ENCODE peak calls at places on chromosomes 5 and 9, in four cellular contexts. F is A549, P is HepG2, V is K562. Q is an unnamed sample.

GRCh38 chr5:91219803-91220371 is 163.2 kb downstream of the ARRDC3 start:
- DNase-seq in P (no peak), F (peak), V (peak), Q (no peak)

GRCh38 chr9:92439921-92440750 is 15.9 kb upstream of the OMD start:
- DNase-seq in P (no peak), F (no peak), V (no peak), Q (no peak)

GRCh38 chr5:174204914-174205313 is 159.4 kb downstream of the NSG2 start:
- DNase-seq in P (no peak), F (no peak), V (no peak), Q (no peak)

GRCh38 chr5:133381571-133382365 is 230.6 kb downstream of the FSTL4 start:
- DNase-seq in V (no peak), P (no peak), F (no peak), Q (no peak)

GRCh38 chr9:101727621-101728524 is 10.6 kb downstream of the GRIN3A start:
- DNase-seq in V (peak), F (peak), P (peak), Q (no peak)

GRCh38 chr9:69176446-69177135 is 2.5 kb downstream of the TJP2 start:
- DNase-seq in P (no peak), F (no peak), V (no peak), Q (no peak)

GRCh38 chr5:135365281-135365680 is 33.8 kb downstream of the MACROH2A1 start:
- DNase-seq in F (no peak), P (no peak), V (no peak), Q (no peak)

GRCh38 chr9:90783964-90784363 is 17.7 kb upstream of the SYK start:
- DNase-seq in F (no peak), V (no peak), P (no peak), Q (no peak)

GRCh38 chr5:83220331-83220730 is 143.0 kb downstream of the XRCC4 start:
- DNase-seq in P (no peak), F (no peak), V (peak), Q (no peak)

GRCh38 chr5:177453852-177454396 is 7.3 kb downstream of the PRR7 start:
- DNase-seq in P (no peak), F (no peak), V (no peak), Q (no peak)

GRCh38 chr9:87464992-87465378 is 32.7 kb upstream of the DAPK1 start:
- DNase-seq in P (no peak), F (no peak), V (no peak), Q (no peak)

GRCh38 chr9:116275418-116276295 is 122.1 kb downstream of the PAPPA start:
- DNase-seq in V (no peak), F (no peak), P (no peak), Q (no peak)

GRCh38 chr9:134295101-134295745 is 31.0 kb upstream of the RXRA start:
- DNase-seq in F (no peak), P (no peak), V (no peak), Q (no peak)

GRCh38 chr5:125409496-125410351 is 663.3 kb upstream of the ZNF608 start:
- DNase-seq in P (no peak), V (no peak), F (no peak), Q (no peak)

GRCh38 chr9:5846501-5846921 is 13.6 kb upstream of the ERMP1 start:
- DNase-seq in P (no peak), F (no peak), V (no peak), Q (no peak)

GRCh38 chr9:113289091-113289490 is 13.6 kb downstream of the PRPF4 start:
- DNase-seq in F (no peak), V (no peak), P (no peak), Q (no peak)

GRCh38 chr9:73916016-73916673 is 581.0 kb upstream of the RORB start:
- DNase-seq in P (peak), V (peak), F (no peak), Q (no peak)

GRCh38 chr9:6055213-6055612 is 39.8 kb upstream of the RANBP6 start:
- DNase-seq in V (peak), P (peak), F (peak), Q (peak)

GRCh38 chr9:121825481-121825830 is 174.0 kb downstream of the DAB2IP start:
- DNase-seq in F (no peak), V (no peak), P (no peak), Q (no peak)

GRCh38 chr5:143826909-143827514 is 15.1 kb downstream of the HMHB1 start:
- DNase-seq in F (peak), V (no peak), P (no peak), Q (peak)

GRCh38 chr9:126661521-126662251 is 48.0 kb downstream of the LMX1B start:
- DNase-seq in F (no peak), V (no peak), P (peak), Q (no peak)

GRCh38 chr9:38024036-38024681 is 44.9 kb downstream of the SHB start:
- DNase-seq in F (no peak), P (peak), V (no peak), Q (no peak)

GRCh38 chr9:34456746-34457145 is 1.6 kb downstream of the FAM219A start:
- DNase-seq in P (no peak), F (no peak), V (no peak), Q (no peak)

GRCh38 chr5:61257421-61257820 is 74.6 kb upstream of the ZSWIM6 start:
- DNase-seq in F (no peak), P (no peak), V (no peak), Q (no peak)

GRCh38 chr5:142065273-142065672 is 43.3 kb upstream of the NDFIP1 start:
- DNase-seq in V (no peak), F (no peak), P (peak), Q (no peak)

GRCh38 chr5:36199620-36200019 is 42.1 kb downstream of the NADK2 start:
- DNase-seq in F (no peak), P (no peak), V (no peak), Q (no peak)

GRCh38 chr5:35904443-35905132 is 33.8 kb downstream of the CAPSL start:
- DNase-seq in F (no peak), P (no peak), V (no peak), Q (peak)

DNA sequence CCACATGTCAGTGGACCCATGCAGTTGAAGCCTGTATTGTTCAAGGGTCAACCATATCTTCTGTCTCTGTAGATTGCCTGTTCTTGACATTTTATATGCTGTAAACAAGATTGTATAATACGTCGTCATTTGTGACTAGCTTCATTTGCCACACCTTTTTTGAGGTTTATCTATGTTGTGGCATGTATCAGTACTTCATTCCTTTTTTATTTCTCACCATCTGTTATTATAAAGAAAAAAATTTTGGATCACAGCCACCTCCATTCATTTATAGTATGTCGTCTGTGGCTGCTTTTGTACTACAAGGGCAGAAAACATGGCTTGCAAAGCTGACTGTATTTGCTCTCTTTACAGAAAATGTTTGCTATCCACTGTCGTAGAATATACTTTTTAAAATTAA is 72.4 kb downstream of the TEK start:
- DNase-seq in F (no peak), P (no peak), V (no peak), Q (no peak)
- TF ChIP-seq POLR2AphosphoS2 in F (no peak), P (no peak), V (no peak), Q (no peak)

GRCh38 chr5:131068893-131069643 is 96.0 kb downstream of the HINT1 start:
- DNase-seq in F (no peak), V (no peak), P (no peak), Q (peak)
- TF ChIP-seq POLR2AphosphoS2 in F (no peak), V (no peak), P (no peak), Q (no peak)

GRCh38 chr5:493251-493701 is 31.0 kb downstream of the SLC9A3 start:
- DNase-seq in F (no peak), V (no peak), P (no peak), Q (no peak)
- TF ChIP-seq POLR2AphosphoS2 in F (no peak), V (no peak), P (no peak), Q (no peak)

DNA sequence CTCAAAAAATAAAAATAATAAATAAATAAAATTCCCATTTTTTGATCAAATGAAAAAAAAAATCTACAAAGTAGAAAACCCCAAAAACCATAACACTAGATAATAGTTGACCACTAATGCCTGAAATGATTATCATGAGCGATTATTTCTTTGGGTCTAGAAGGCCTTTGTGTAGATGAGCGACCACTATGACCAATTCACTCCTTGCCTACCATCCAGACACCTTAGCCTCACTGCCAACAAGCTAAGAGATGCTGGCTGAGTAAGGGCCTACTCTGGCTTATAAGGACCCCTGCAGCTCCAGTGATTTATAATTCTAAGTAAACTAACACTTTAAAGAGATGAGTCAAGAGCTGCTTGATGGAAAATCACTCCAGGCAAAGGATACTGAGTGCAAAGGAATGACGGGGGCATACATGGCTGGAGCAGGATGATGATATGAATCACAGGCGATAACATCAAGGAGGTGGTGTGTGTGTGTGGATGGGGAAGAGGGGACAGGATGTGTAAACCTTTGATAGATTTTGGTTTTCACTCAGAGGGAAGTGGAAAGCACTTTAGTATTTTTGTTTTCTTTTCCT is 4.8 kb upstream of the F2RL1 start:
- DNase-seq in P (peak), F (peak), V (no peak), Q (no peak)
- TF ChIP-seq POLR2AphosphoS2 in P (no peak), F (no peak), V (no peak), Q (no peak)

DNA sequence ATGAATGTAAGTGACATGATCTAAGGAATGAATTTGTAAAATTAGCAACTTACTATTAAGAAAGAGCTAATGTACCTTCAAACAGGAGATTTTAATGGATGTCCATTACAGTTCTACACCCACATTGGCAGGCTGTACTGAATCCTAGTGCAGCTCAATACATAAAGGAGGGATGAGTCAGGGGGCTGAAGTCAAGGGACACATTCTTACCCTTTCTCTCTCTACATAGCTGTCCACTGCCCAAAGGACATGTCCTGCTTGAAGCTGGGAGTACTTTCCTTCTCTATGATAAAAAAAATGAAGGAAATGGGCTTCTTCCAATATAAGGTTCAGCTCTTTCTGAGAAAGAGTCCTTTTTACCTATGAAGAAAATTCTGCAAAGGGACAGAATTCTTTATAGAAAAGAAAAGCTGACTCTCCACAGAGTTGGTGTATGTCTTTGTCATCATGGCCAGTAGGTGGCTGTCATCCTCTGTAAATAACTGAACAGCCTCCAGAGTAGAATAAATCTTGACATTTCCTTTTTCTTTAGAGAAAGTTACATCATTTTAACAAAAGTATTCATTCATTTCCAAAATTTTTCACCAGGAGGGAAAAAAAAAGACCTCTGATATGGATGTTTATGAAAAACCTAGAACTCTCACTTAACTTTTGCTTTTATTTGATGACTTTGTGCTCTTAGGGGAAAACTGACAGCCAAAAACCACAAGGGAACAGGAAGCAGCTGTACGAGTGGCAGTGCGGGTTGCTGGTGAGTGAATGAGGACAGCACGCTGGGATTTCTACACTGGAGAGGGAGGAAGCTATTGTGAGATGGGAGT is 13.1 kb upstream of the IFNA14 start:
- DNase-seq in V (no peak), P (peak), F (peak), Q (no peak)
- TF ChIP-seq POLR2AphosphoS2 in V (no peak), P (no peak), F (no peak), Q (no peak)

GRCh38 chr5:140018517-140018916 is 24.6 kb downstream of the NRG2 start:
- DNase-seq in P (no peak), F (no peak), V (no peak), Q (no peak)
- TF ChIP-seq POLR2AphosphoS2 in P (no peak), F (no peak), V (no peak), Q (no peak)

GRCh38 chr9:19229725-19230355 is 653 bp upstream of the DENND4C start:
- DNase-seq in V (peak), F (peak), P (peak), Q (no peak)
- TF ChIP-seq POLR2AphosphoS2 in V (no peak), F (no peak), P (no peak), Q (no peak)

GRCh38 chr9:18463991-18464390 is 10.0 kb upstream of the ADAMTSL1 start:
- DNase-seq in V (no peak), F (no peak), P (no peak), Q (no peak)
- TF ChIP-seq POLR2AphosphoS2 in V (no peak), F (no peak), P (no peak), Q (no peak)

GRCh38 chr5:172790496-172790889 is 19.5 kb upstream of the DUSP1 start:
- DNase-seq in P (no peak), F (no peak), V (no peak), Q (no peak)
- TF ChIP-seq POLR2AphosphoS2 in P (no peak), F (no peak), V (no peak), Q (no peak)

GRCh38 chr5:110770286-110770685 is 31.5 kb downstream of the SLC25A46 start:
- DNase-seq in V (no peak), F (no peak), P (no peak), Q (no peak)

GRCh38 chr5:110769282-110769681 is 30.5 kb downstream of the SLC25A46 start:
- DNase-seq in F (no peak), V (no peak), P (no peak), Q (no peak)

DNA sequence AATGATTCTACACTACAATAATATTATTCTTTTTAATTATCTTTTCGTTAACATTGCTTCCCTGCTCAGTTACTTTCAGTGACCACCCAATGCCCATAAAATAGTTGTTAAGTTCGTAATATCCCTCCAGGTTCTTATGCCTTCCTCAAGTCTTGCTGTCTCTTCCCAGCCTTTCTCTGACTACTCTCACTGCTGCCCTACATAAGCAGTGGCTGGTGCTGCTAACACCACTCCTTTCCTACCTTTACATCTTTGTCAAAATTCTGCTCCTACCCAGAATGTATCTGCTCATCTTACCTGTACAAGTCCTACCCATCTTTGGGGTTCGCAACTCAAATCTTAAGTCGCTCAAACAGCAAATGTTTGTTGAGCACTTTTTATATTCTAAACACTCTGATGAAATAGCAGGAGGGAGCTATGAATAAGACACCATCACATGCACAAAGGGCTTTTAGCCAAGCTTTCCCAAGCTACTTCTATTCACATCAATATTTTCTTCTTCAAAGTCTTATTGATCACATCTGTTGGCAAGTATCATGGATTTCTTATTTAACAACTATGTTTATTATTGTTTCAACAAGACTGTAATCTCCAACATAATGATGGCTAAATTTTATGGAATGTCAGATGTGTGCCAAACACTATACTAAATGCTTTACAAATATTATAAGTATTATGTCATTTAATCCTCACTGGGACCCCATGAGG is 29.5 kb downstream of the SLC25A46 start:
- DNase-seq in F (no peak), P (no peak), V (no peak), Q (no peak)
- TF ChIP-seq POLR2AphosphoS2 in F (no peak), P (no peak), V (no peak), Q (no peak)